ENCODE peak calls at places on chromosomes 1 and 21, in eight cellular contexts. L is transverse colon; D is mammary epithelial cell; Y is Calu3; W is KBM-7; U is activated CD8-positive, alpha-beta memory T cell treated with anti-CD3 and anti-CD28 coated beads for 24 hours; C is DMS153; E is amniotic stem cell. A is an unnamed sample.

GRCh38 chr1:109658533-109659051 is 2.7 kb downstream of the GSTM4 start:
- DNase-seq in L (no peak), D (no peak), Y (no peak), W (peak), U (no peak), C (no peak), E (no peak), A (no peak)

GRCh38 chr1:11105586-11105985 is 5.9 kb upstream of the EXOSC10 start:
- DNase-seq in L (no peak), D (no peak), Y (no peak), W (no peak), U (no peak), C (no peak), E (no peak), A (no peak)

GRCh38 chr1:66276229-66276628 is 257.7 kb upstream of the SGIP1 start:
- DNase-seq in L (no peak), D (no peak), Y (no peak), W (peak), U (no peak), C (no peak), E (no peak), A (no peak)

GRCh38 chr1:18666317-18666920 is 35.8 kb downstream of the PAX7 start:
- DNase-seq in L (peak), D (no peak), Y (peak), W (no peak), U (no peak), C (no peak), E (no peak), A (no peak)

GRCh38 chr21:45863267-45863666 is 118.3 kb upstream of the COL6A1 start:
- DNase-seq in L (no peak), D (no peak), Y (no peak), W (no peak), U (no peak), C (no peak), E (no peak), A (no peak)

GRCh38 chr1:60425528-60425927 is 352.0 kb upstream of the C1orf87 start:
- DNase-seq in L (no peak), D (no peak), Y (no peak), W (peak), U (no peak), C (no peak), E (no peak), A (no peak)

GRCh38 chr1:118947790-118948189 is 40.4 kb downstream of the TBX15 start:
- DNase-seq in L (no peak), D (peak), Y (no peak), W (no peak), U (no peak), C (no peak), E (no peak), A (no peak)

GRCh38 chr1:109490029-109490933 is 3.6 kb upstream of the CYB561D1 start:
- DNase-seq in L (peak), D (peak), Y (peak), W (peak), U (peak), C (no peak), E (peak), A (peak)

GRCh38 chr1:203711251-203712007 is 53.6 kb upstream of the LAX1 start:
- DNase-seq in L (no peak), D (no peak), Y (no peak), W (no peak), U (no peak), C (no peak), E (no peak), A (no peak)

GRCh38 chr1:76035053-76035452 is 39.5 kb upstream of the ST6GALNAC3 start:
- DNase-seq in L (no peak), D (no peak), Y (peak), W (no peak), U (no peak), C (no peak), E (no peak), A (no peak)

GRCh38 chr1:3924186-3924815 is 24.2 kb upstream of the C1orf174 start:
- DNase-seq in L (no peak), D (no peak), Y (no peak), W (no peak), U (no peak), C (no peak), E (no peak), A (no peak)

GRCh38 chr1:50975436-50975835 is 5.4 kb downstream of the CDKN2C start:
- DNase-seq in L (no peak), D (no peak), Y (no peak), W (peak), U (no peak), C (no peak), E (no peak), A (peak)

GRCh38 chr1:4724001-4724400 is 69.6 kb downstream of the AJAP1 start:
- DNase-seq in L (no peak), D (no peak), Y (no peak), W (no peak), U (no peak), C (no peak), E (no peak), A (no peak)

GRCh38 chr1:29354511-29355098 is 118.3 kb downstream of the PTPRU start:
- DNase-seq in L (no peak), D (peak), Y (no peak), W (peak), U (peak), C (peak), E (no peak), A (no peak)

GRCh38 chr1:222249261-222249660 is 298.6 kb downstream of the HHIPL2 start:
- DNase-seq in L (no peak), D (no peak), Y (no peak), W (no peak), U (no peak), C (no peak), E (no peak), A (no peak)

GRCh38 chr1:59180715-59181114 is 116.2 kb upstream of the FGGY start:
- DNase-seq in L (no peak), D (no peak), Y (no peak), W (no peak), U (no peak), C (no peak), E (no peak), A (no peak)

A was measured in NCI-H1105 treated with DMSO at 0.1 percent for 48 hours.